ENCODE peak calls at places on chromosome 15, in six cellular contexts. One of them, this sample, is unnamed.

GRCh38 chr15:91192285-91193058 is 92.4 kb downstream of the SV2B start:
- DNase-seq in fibroblast of the aortic adventitia: no peak
- DNase-seq in choroid plexus epithelial cell: no peak
- DNase-seq in osteoblast: no peak
- DNase-seq in SJSA1: no peak
- DNase-seq in AG10803: no peak
- DNase-seq in this sample: no peak

GRCh38 chr15:52799145-52799811 is 9.1 kb upstream of the ONECUT1 start:
- DNase-seq in fibroblast of the aortic adventitia: no peak
- DNase-seq in choroid plexus epithelial cell: no peak
- DNase-seq in osteoblast: no peak
- DNase-seq in SJSA1: no peak
- DNase-seq in AG10803: no peak
- DNase-seq in this sample: no peak

GRCh38 chr15:44812029-44812517 is 75.7 kb downstream of the TRIM69 start:
- DNase-seq in fibroblast of the aortic adventitia: no peak
- DNase-seq in choroid plexus epithelial cell: no peak
- DNase-seq in osteoblast: no peak
- DNase-seq in SJSA1: no peak
- DNase-seq in AG10803: no peak
- DNase-seq in this sample: no peak

GRCh38 chr15:66563126-66563525 is 2.7 kb downstream of the LCTL start:
- DNase-seq in fibroblast of the aortic adventitia: no peak
- DNase-seq in choroid plexus epithelial cell: no peak
- DNase-seq in osteoblast: no peak
- DNase-seq in SJSA1: no peak
- DNase-seq in AG10803: peak
- DNase-seq in this sample: no peak

GRCh38 chr15:33565099-33565498 is 254.3 kb downstream of the RYR3 start:
- DNase-seq in fibroblast of the aortic adventitia: peak
- DNase-seq in choroid plexus epithelial cell: peak
- DNase-seq in osteoblast: peak
- DNase-seq in SJSA1: no peak
- DNase-seq in AG10803: peak
- DNase-seq in this sample: no peak

GRCh38 chr15:80242132-80242769 is 9.8 kb downstream of the CTXND1 start:
- DNase-seq in fibroblast of the aortic adventitia: peak
- DNase-seq in choroid plexus epithelial cell: peak
- DNase-seq in osteoblast: no peak
- DNase-seq in SJSA1: peak
- DNase-seq in AG10803: peak
- DNase-seq in this sample: peak

GRCh38 chr15:49918106-49918505 is 200.9 kb downstream of the ATP8B4 start:
- DNase-seq in fibroblast of the aortic adventitia: peak
- DNase-seq in choroid plexus epithelial cell: peak
- DNase-seq in osteoblast: no peak
- DNase-seq in SJSA1: no peak
- DNase-seq in AG10803: peak
- DNase-seq in this sample: no peak

GRCh38 chr15:40217166-40217785 is 21.6 kb upstream of the PAK6 start:
- DNase-seq in fibroblast of the aortic adventitia: peak
- DNase-seq in choroid plexus epithelial cell: peak
- DNase-seq in osteoblast: peak
- DNase-seq in SJSA1: peak
- DNase-seq in AG10803: peak
- DNase-seq in this sample: peak

GRCh38 chr15:57146394-57147140 is 228.1 kb downstream of the TCF12 start:
- DNase-seq in fibroblast of the aortic adventitia: peak
- DNase-seq in choroid plexus epithelial cell: peak
- DNase-seq in osteoblast: peak
- DNase-seq in SJSA1: peak
- DNase-seq in AG10803: peak
- DNase-seq in this sample: peak

GRCh38 chr15:52331490-52332240 is 36.1 kb upstream of the MYO5C start:
- DNase-seq in fibroblast of the aortic adventitia: peak
- DNase-seq in choroid plexus epithelial cell: peak
- DNase-seq in osteoblast: no peak
- DNase-seq in SJSA1: peak
- DNase-seq in AG10803: peak
- DNase-seq in this sample: peak

GRCh38 chr15:56524915-56525314 is 60.0 kb upstream of the MNS1 start:
- DNase-seq in fibroblast of the aortic adventitia: peak
- DNase-seq in choroid plexus epithelial cell: peak
- DNase-seq in osteoblast: peak
- DNase-seq in SJSA1: no peak
- DNase-seq in AG10803: peak
- DNase-seq in this sample: no peak

GRCh38 chr15:56910801-56911200 is 7.6 kb upstream of the TCF12 start:
- DNase-seq in fibroblast of the aortic adventitia: no peak
- DNase-seq in choroid plexus epithelial cell: no peak
- DNase-seq in osteoblast: no peak
- DNase-seq in SJSA1: no peak
- DNase-seq in AG10803: no peak
- DNase-seq in this sample: no peak

GRCh38 chr15:77527831-77528231 is 104.9 kb downstream of the LINGO1 start:
- DNase-seq in fibroblast of the aortic adventitia: no peak
- DNase-seq in choroid plexus epithelial cell: peak
- DNase-seq in osteoblast: no peak
- DNase-seq in SJSA1: no peak
- DNase-seq in AG10803: no peak
- DNase-seq in this sample: no peak

GRCh38 chr15:41997845-41998244 is 23.0 kb downstream of the PLA2G4E start:
- DNase-seq in fibroblast of the aortic adventitia: no peak
- DNase-seq in choroid plexus epithelial cell: no peak
- DNase-seq in osteoblast: peak
- DNase-seq in SJSA1: no peak
- DNase-seq in AG10803: no peak
- DNase-seq in this sample: no peak

GRCh38 chr15:82917252-82917651 is 35.3 kb downstream of the HOMER2 start:
- DNase-seq in fibroblast of the aortic adventitia: no peak
- DNase-seq in choroid plexus epithelial cell: no peak
- DNase-seq in osteoblast: no peak
- DNase-seq in SJSA1: no peak
- DNase-seq in AG10803: no peak
- DNase-seq in this sample: no peak

GRCh38 chr15:71753346-71753745 is 57.0 kb upstream of the NR2E3 start:
- DNase-seq in fibroblast of the aortic adventitia: peak
- DNase-seq in choroid plexus epithelial cell: peak
- DNase-seq in osteoblast: peak
- DNase-seq in SJSA1: peak
- DNase-seq in AG10803: peak
- DNase-seq in this sample: no peak

GRCh38 chr15:62901916-62902554 is 140.5 kb upstream of the TPM1 start:
- DNase-seq in fibroblast of the aortic adventitia: no peak
- DNase-seq in choroid plexus epithelial cell: no peak
- DNase-seq in osteoblast: peak
- DNase-seq in SJSA1: no peak
- DNase-seq in AG10803: peak
- DNase-seq in this sample: no peak

GRCh38 chr15:80818996-80819395 is 39.8 kb downstream of the CEMIP start:
- DNase-seq in fibroblast of the aortic adventitia: no peak
- DNase-seq in choroid plexus epithelial cell: no peak
- DNase-seq in osteoblast: no peak
- DNase-seq in SJSA1: no peak
- DNase-seq in AG10803: no peak
- DNase-seq in this sample: no peak

GRCh38 chr15:35243758-35244157 is 158.7 kb upstream of the NANOGP8 start:
- DNase-seq in fibroblast of the aortic adventitia: no peak
- DNase-seq in choroid plexus epithelial cell: peak
- DNase-seq in osteoblast: peak
- DNase-seq in SJSA1: no peak
- DNase-seq in AG10803: peak
- DNase-seq in this sample: no peak

GRCh38 chr15:76730262-76730661 is 174.9 kb downstream of the SCAPER start:
- DNase-seq in fibroblast of the aortic adventitia: peak
- DNase-seq in choroid plexus epithelial cell: no peak
- DNase-seq in osteoblast: no peak
- DNase-seq in SJSA1: no peak
- DNase-seq in AG10803: peak
- DNase-seq in this sample: no peak

GRCh38 chr15:63107895-63108546 is 13.6 kb upstream of the LACTB start:
- DNase-seq in fibroblast of the aortic adventitia: peak
- DNase-seq in choroid plexus epithelial cell: peak
- DNase-seq in osteoblast: peak
- DNase-seq in SJSA1: peak
- DNase-seq in AG10803: peak
- DNase-seq in this sample: no peak

GRCh38 chr15:25372298-25372697 is 66.5 kb downstream of the UBE3A start:
- DNase-seq in fibroblast of the aortic adventitia: peak
- DNase-seq in choroid plexus epithelial cell: peak
- DNase-seq in osteoblast: peak
- DNase-seq in SJSA1: peak
- DNase-seq in AG10803: no peak
- DNase-seq in this sample: no peak

GRCh38 chr15:80480171-80480811 is 76.1 kb downstream of the ARNT2 start:
- DNase-seq in fibroblast of the aortic adventitia: peak
- DNase-seq in choroid plexus epithelial cell: peak
- DNase-seq in osteoblast: no peak
- DNase-seq in SJSA1: no peak
- DNase-seq in AG10803: peak
- DNase-seq in this sample: no peak

GRCh38 chr15:75554717-75555116 is 24.4 kb downstream of the PTPN9 start:
- DNase-seq in fibroblast of the aortic adventitia: peak
- DNase-seq in choroid plexus epithelial cell: peak
- DNase-seq in osteoblast: peak
- DNase-seq in SJSA1: no peak
- DNase-seq in AG10803: peak
- DNase-seq in this sample: no peak

GRCh38 chr15:27254016-27254415 is 283.0 kb downstream of the GABRG3 start:
- DNase-seq in fibroblast of the aortic adventitia: no peak
- DNase-seq in choroid plexus epithelial cell: no peak
- DNase-seq in osteoblast: no peak
- DNase-seq in SJSA1: no peak
- DNase-seq in AG10803: no peak
- DNase-seq in this sample: no peak